ENCODE peak calls at places on chromosomes 13 and 19, in five cellular contexts. N, U, J, Q and X are unnamed samples. For H3K9me3, the result is how much of the 10 kb centered on the place peaks cover.

GRCh38 chr13:77751513-77752456 is 54.3 kb downstream of the SLAIN1 start:
- DNase-seq in U (peak), N (peak), J (peak), Q (peak), X (peak)

GRCh38 chr13:37306778-37307544 is 201.5 kb upstream of the CSNK1A1L start:
- DNase-seq in U (no peak), N (no peak), Q (peak), J (no peak), X (no peak)

GRCh38 chr13:80341098-80341701 is at the start of gene SPRY2:
- DNase-seq in Q (peak), J (no peak), N (peak), U (peak), X (peak)

GRCh38 chr13:94825507-94825906 is 113.2 kb upstream of the SOX21 start:
- DNase-seq in U (peak), Q (peak), J (peak), N (no peak), X (no peak)

GRCh38 chr19:5358173-5358800 is 17.7 kb upstream of the PTPRS start:
- DNase-seq in Q (peak), N (no peak), U (peak), J (no peak), X (no peak)

GRCh38 chr13:43238341-43239083 is 215.1 kb downstream of the DNAJC15 start:
- DNase-seq in Q (no peak), J (no peak), U (no peak), N (no peak), X (no peak)

GRCh38 chr13:31073859-31074718 is 87.6 kb downstream of the HSPH1 start:
- DNase-seq in J (peak), U (no peak), N (no peak), Q (peak), X (no peak)

GRCh38 chr13:91722267-91722884 is 324.0 kb downstream of the GPC5 start:
- DNase-seq in U (no peak), Q (peak), J (peak), N (no peak), X (peak)

GRCh38 chr19:29812080-29812880 is 489 bp downstream of the CCNE1 start:
- DNase-seq in U (no peak), J (no peak), N (no peak), Q (no peak), X (peak)

GRCh38 chr19:13865578-13866462 is 11.1 kb upstream of the NANOS3 start:
- DNase-seq in U (no peak), N (no peak), Q (no peak), J (no peak), X (no peak)

GRCh38 chr19:50315773-50316448 is 13.3 kb downstream of the KCNC3 start:
- DNase-seq in Q (no peak), U (no peak), N (peak), J (peak), X (peak)

GRCh38 chr19:10246511-10246910 is 5.5 kb upstream of the MRPL4 start:
- DNase-seq in J (no peak), U (no peak), Q (no peak), N (no peak), X (no peak)

GRCh38 chr19:18975011-18975410 is 34.0 kb upstream of the HOMER3 start:
- DNase-seq in N (no peak), J (no peak), Q (no peak), U (no peak), X (no peak)

GRCh38 chr19:1690570-1691307 is 38.3 kb upstream of the TCF3 start:
- DNase-seq in Q (no peak), U (peak), N (no peak), J (no peak), X (peak)

GRCh38 chr19:14003279-14004051 is 2.7 kb downstream of the RFX1 start:
- DNase-seq in Q (no peak), J (no peak), U (no peak), N (no peak), X (no peak)

GRCh38 chr19:522726-523125 is 8.8 kb upstream of the CDC34 start:
- DNase-seq in U (no peak), J (no peak), N (no peak), Q (no peak), X (no peak)

GRCh38 chr13:74669149-74669548 is 534.9 kb upstream of the KLF12 start:
- DNase-seq in N (no peak), U (no peak), J (no peak), Q (no peak), X (no peak)

GRCh38 chr13:21232196-21232595 is 55.7 kb downstream of the MRPL57 start:
- DNase-seq in Q (no peak), N (no peak), J (no peak), U (peak), X (no peak)

GRCh38 chr19:16888629-16889371 is at the start of gene F2RL3:
- DNase-seq in Q (no peak), N (no peak), J (no peak), U (peak), X (no peak)

GRCh38 chr19:38911388-38912004 is 490 bp downstream of the CCER2 start:
- DNase-seq in J (no peak), Q (no peak), N (no peak), U (no peak), X (no peak)

GRCh38 chr13:76944457-76944856 is 3.9 kb upstream of the ACOD1 start:
- DNase-seq in Q (peak), N (no peak), U (no peak), J (no peak), X (no peak)

GRCh38 chr19:35901854-35902661 is at the start of gene HCST:
- DNase-seq in N (no peak), U (no peak), Q (peak), J (no peak), X (no peak)

GRCh38 chr13:112688560-112689497 is 1.0 kb upstream of the ATP11A start:
- DNase-seq in U (peak), J (no peak), Q (no peak), N (no peak), X (peak)

GRCh38 chr13:62293081-62293480 is 877.4 kb upstream of the PCDH20 start:
- DNase-seq in N (no peak), J (no peak), U (no peak), Q (peak), X (no peak)

GRCh38 chr19:29393915-29394460 is 131.8 kb upstream of the VSTM2B start:
- DNase-seq in J (no peak), N (no peak), Q (no peak), U (no peak), X (no peak)

GRCh38 chr19:17205237-17206140 is 9.7 kb upstream of the USE1 start:
- DNase-seq in J (no peak), N (peak), Q (peak), U (peak), X (peak)

GRCh38 chr19:4327252-4327876 is 11.3 kb downstream of the STAP2 start:
- DNase-seq in N (no peak), Q (peak), U (peak), J (peak), X (peak)

GRCh38 chr19:12757544-12758274 is 6.1 kb downstream of the BEST2 start:
- DNase-seq in J (no peak), Q (peak), N (peak), U (peak), X (peak)

GRCh38 chr13:75935805-75936204 is 299.7 kb downstream of the LMO7 start:
- DNase-seq in N (no peak), U (no peak), J (no peak), Q (no peak), X (no peak)

GRCh38 chr19:31406106-31406505 is 56.9 kb upstream of the TSHZ3 start:
- DNase-seq in Q (no peak), N (no peak), U (no peak), J (no peak), X (no peak)
- H3K9me3 ChIP-seq in Q (under half), N (under half), U (under half), J (under half), X (under half)

GRCh38 chr19:6801397-6802086 is 29.0 kb downstream of the VAV1 start:
- DNase-seq in Q (peak), J (peak), N (peak), U (peak), X (no peak)
- H3K4me3 ChIP-seq in Q (no peak), J (peak), N (peak), U (no peak), X (no peak)

GRCh38 chr19:40033989-40034560 is 22.0 kb downstream of the ZNF780B start:
- DNase-seq in U (no peak), Q (no peak), J (no peak), N (no peak), X (no peak)

DNA sequence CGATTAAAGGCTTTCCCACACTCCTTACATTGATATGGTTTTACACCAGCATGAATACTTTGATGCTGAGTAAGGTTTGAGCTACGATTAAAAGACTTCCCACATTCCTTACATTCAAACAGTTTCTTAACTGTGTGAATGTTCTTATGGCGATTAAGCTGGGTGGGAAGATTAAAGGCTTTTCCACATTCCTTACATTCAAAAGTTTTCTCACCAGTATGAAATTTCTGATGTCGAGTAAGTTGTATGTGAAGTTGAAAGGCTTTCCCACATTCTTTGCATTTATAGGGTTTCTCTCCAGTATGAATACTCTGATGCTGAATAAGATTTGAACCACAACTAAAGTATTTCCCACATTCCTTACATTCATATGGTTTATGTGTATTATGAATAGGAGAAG is 20.0 kb downstream of the ZNF780B start:
- DNase-seq in U (no peak), N (no peak), J (no peak), Q (peak), X (no peak)
- H3K9me3 ChIP-seq in U (under half), N (half or more), J (under half), Q (under half), X (under half)

GRCh38 chr13:60094385-60095088 is 69.2 kb downstream of the DIAPH3 start:
- DNase-seq in U (no peak), Q (no peak), N (no peak), J (no peak), X (no peak)
- H3K4me3 ChIP-seq in U (no peak), Q (no peak), N (no peak), J (no peak), X (no peak)

DNA sequence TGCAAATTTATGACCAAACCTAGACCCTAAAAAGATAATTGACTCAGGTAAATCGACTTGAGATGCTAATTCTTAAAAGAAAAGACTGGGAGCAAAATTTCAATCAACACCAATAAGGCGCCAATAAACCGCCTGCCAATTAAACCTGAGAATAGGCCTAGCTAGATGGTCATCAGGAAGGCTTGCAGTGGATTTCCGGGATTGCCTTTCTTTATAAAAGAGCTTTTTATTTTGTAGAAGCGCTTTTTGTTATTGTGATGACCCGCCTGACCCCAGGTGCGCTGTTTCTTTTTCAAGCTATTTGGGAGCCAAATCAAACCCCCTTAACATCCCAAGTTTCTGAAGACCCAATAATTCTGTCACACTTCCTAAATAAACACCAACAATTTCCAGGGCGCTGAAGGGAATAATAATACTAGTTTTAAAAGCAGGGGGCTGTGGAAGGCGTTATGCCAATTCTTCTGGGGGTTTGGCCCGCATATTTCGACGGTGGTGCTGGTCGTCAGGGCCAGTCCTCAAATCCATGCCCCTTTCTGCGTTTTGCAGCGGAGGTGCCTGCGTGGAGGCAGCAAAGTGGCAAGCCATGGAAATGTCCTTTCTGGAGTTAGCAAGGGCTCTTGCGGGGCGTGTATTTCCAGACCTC is 2.9 kb upstream of the ZIC5 start:
- DNase-seq in U (no peak), N (no peak), Q (no peak), J (no peak), X (no peak)
- H3K9me3 ChIP-seq in U (under half), N (under half), Q (under half), J (under half), X (under half)

GRCh38 chr13:26221721-26222522 is at the start of gene RNF6:
- DNase-seq in Q (peak), J (peak), U (peak), N (peak), X (peak)

GRCh38 chr13:26222523-26223046 is 471 bp upstream of the RNF6 start:
- DNase-seq in N (no peak), U (no peak), J (peak), Q (no peak), X (no peak)

GRCh38 chr13:26219726-26220125 is 2.4 kb downstream of the RNF6 start:
- DNase-seq in U (no peak), N (no peak), J (no peak), Q (peak), X (no peak)

GRCh38 chr13:26221399-26221720 is 754 bp downstream of the RNF6 start:
- DNase-seq in U (no peak), J (no peak), Q (no peak), N (peak), X (no peak)

DNA sequence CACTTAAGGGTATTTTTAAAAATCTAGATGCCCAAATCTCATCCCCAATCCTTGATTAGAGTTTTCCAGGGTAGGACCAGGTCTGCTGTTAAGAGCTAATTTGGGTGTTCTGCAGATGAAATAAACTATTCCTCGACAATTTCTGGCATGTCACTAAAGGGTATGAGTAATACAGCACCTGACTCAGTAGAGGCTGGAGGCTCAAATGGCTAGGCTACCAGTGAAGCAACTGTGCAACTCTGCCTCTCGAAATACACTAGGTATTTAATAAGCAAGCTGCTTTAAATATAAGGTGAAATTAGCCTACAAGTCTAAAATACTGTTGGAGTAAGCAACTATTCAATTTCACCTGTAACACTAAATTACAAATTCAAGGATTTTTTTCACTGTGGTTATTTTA is 1.5 kb downstream of the RNF6 start:
- DNase-seq in Q (peak), J (no peak), N (no peak), U (no peak), X (no peak)
- H3K4me3 ChIP-seq in Q (peak), J (peak), N (peak), U (no peak), X (peak)

GRCh38 chr19:54707932-54708331 is 16.3 kb upstream of the KIR3DL3 start:
- DNase-seq in J (no peak), Q (no peak), N (no peak), U (no peak), X (no peak)

GRCh38 chr19:54704928-54705327 is 19.3 kb upstream of the KIR3DL3 start:
- DNase-seq in N (no peak), J (no peak), U (no peak), Q (no peak), X (no peak)

GRCh38 chr19:54708781-54709180 is 15.5 kb upstream of the KIR3DL3 start:
- DNase-seq in N (no peak), Q (no peak), U (no peak), J (no peak), X (no peak)
- H3K9me3 ChIP-seq in N (under half), Q (under half), U (under half), J (under half), X (under half)

GRCh38 chr19:33292595-33293254 is 9.6 kb downstream of the CEBPA start:
- DNase-seq in Q (no peak), N (no peak), J (no peak), U (no peak), X (no peak)
- H3K4me3 ChIP-seq in Q (no peak), N (no peak), J (peak), U (no peak), X (no peak)